ENCODE peak calls at places on chromosomes 5 and 9, in five cellular contexts. F is heart left ventricle; G is NCI-H2171 treated with DMSO at 0.1 percent for 48 hours; H is amygdala; Z is stimulated activated CD4-positive, alpha-beta T cell treated with anti-CD3 and anti-CD28 coated beads, Interleukin-1b, Interleukin-23, amount 100 ng/mL, for 4 hours. X is an unnamed sample.
A peak's percentile ranks its signal among the peaks of the same experiment; 100 is the strongest.

GRCh38 chr5:106521701-106522100 is 1149.0 kb downstream of the EFNA5 start:
- DNase-seq in F (no peak), G (no peak), H (no peak), Z (no peak), X (no peak)

GRCh38 chr5:152349683-152350526 is 55.2 kb downstream of the NMUR2 start:
- DNase-seq in F (peak; percentile 30), G (peak; percentile 14), H (no peak), Z (peak; percentile 0), X (peak; percentile 51)

GRCh38 chr9:17695482-17695881 is 116.6 kb downstream of the SH3GL2 start:
- DNase-seq in F (no peak), G (peak; percentile 38), H (no peak), Z (no peak), X (no peak)

GRCh38 chr5:169804861-169805260 is 167.8 kb downstream of the DOCK2 start:
- DNase-seq in F (no peak), G (no peak), H (no peak), Z (no peak), X (no peak)

GRCh38 chr5:116885825-116886224 is 311.2 kb upstream of the SEMA6A start:
- DNase-seq in F (no peak), G (no peak), H (no peak), Z (no peak), X (no peak)

GRCh38 chr5:149407331-149408251 is 28.5 kb upstream of the IL17B start:
- DNase-seq in F (no peak), G (no peak), H (no peak), Z (no peak), X (no peak)

GRCh38 chr5:170451764-170452365 is 52.0 kb upstream of the KCNIP1 start:
- DNase-seq in F (no peak), G (no peak), H (no peak), Z (no peak), X (no peak)

GRCh38 chr5:135488727-135489465 is 36.7 kb upstream of the TIFAB start:
- DNase-seq in F (no peak), G (peak; percentile 89), H (no peak), Z (no peak), X (no peak)

GRCh38 chr9:79383096-79383495 is 188.7 kb upstream of the TLE4 start:
- DNase-seq in F (no peak), G (peak; percentile 7), H (no peak), Z (no peak), X (no peak)

GRCh38 chr5:160197341-160198147 is 31.8 kb upstream of the FABP6 start:
- DNase-seq in F (peak; percentile 56), G (peak; percentile 56), H (no peak), Z (no peak), X (no peak)

GRCh38 chr5:39578887-39579497 is 154.2 kb upstream of the DAB2 start:
- DNase-seq in F (no peak), G (peak; percentile 17), H (no peak), Z (no peak), X (peak; percentile 8)

GRCh38 chr5:144864113-144864512 is 693.4 kb downstream of the KCTD16 start:
- DNase-seq in F (no peak), G (peak; percentile 1), H (no peak), Z (no peak), X (peak; percentile 48)